ENCODE peak calls at places on chromosomes 1 and 21, in eight cellular contexts. V, J, S, T, Q, Z, P and E are unnamed samples. For H3K36me3, the result is how much of the 10 kb centered on the place peaks cover.

GRCh38 chr1:229205854-229206253 is 65.1 kb upstream of the RAB4A start:
- DNase-seq in V (no peak), J (no peak), S (no peak), T (no peak), Q (no peak), Z (no peak), P (no peak), E (no peak)

GRCh38 chr1:22790232-22791008 is 79.8 kb downstream of the EPHB2 start:
- DNase-seq in V (no peak), J (no peak), S (no peak), T (no peak), Q (no peak), Z (no peak), P (peak), E (no peak)

GRCh38 chr1:26094076-26094669 is 17.5 kb upstream of the PDIK1L start:
- DNase-seq in V (no peak), J (no peak), S (peak), T (no peak), Q (no peak), Z (peak), P (no peak), E (no peak)

GRCh38 chr1:13790290-13791035 is 90.5 kb downstream of the PRDM2 start:
- DNase-seq in V (no peak), J (no peak), S (no peak), T (no peak), Q (no peak), Z (no peak), P (no peak), E (no peak)

GRCh38 chr1:16981269-16981849 is 939 bp upstream of the MFAP2 start:
- DNase-seq in V (no peak), J (no peak), S (peak), T (no peak), Q (no peak), Z (peak), P (no peak), E (peak)

GRCh38 chr1:159076753-159077656 is at the start of gene AIM2:
- DNase-seq in V (no peak), J (no peak), S (no peak), T (no peak), Q (peak), Z (peak), P (peak), E (no peak)

GRCh38 chr1:103937763-103938357 is 188.2 kb downstream of the AMY1C start:
- DNase-seq in V (no peak), J (no peak), S (no peak), T (no peak), Q (no peak), Z (no peak), P (no peak), E (no peak)

GRCh38 chr1:51956528-51957509 is 33.7 kb downstream of the RAB3B start:
- DNase-seq in V (no peak), J (no peak), S (peak), T (peak), Q (no peak), Z (peak), P (no peak), E (no peak)

GRCh38 chr1:114585221-114585620 is 3.8 kb upstream of the BCAS2 start:
- DNase-seq in V (no peak), J (no peak), S (peak), T (no peak), Q (no peak), Z (peak), P (no peak), E (peak)

GRCh38 chr1:118825619-118826018 is 162.5 kb downstream of the TBX15 start:
- DNase-seq in V (no peak), J (no peak), S (no peak), T (no peak), Q (no peak), Z (no peak), P (no peak), E (no peak)

GRCh38 chr1:25140073-25140797 is 92.1 kb downstream of the SYF2 start:
- DNase-seq in V (no peak), J (no peak), S (no peak), T (no peak), Q (no peak), Z (no peak), P (no peak), E (no peak)

GRCh38 chr1:42689912-42690311 is 7.7 kb downstream of the YBX1 start:
- DNase-seq in V (no peak), J (no peak), S (no peak), T (no peak), Q (no peak), Z (no peak), P (peak), E (no peak)

GRCh38 chr1:68495968-68496679 is 758 bp downstream of the DEPDC1 start:
- DNase-seq in V (no peak), J (no peak), S (no peak), T (peak), Q (no peak), Z (no peak), P (peak), E (peak)

GRCh38 chr1:222768592-222768991 is 31.6 kb downstream of the FAM177B start:
- DNase-seq in V (no peak), J (no peak), S (no peak), T (no peak), Q (no peak), Z (no peak), P (no peak), E (no peak)

GRCh38 chr1:246773213-246773641 is 49.0 kb downstream of the SCCPDH start:
- DNase-seq in V (no peak), J (no peak), S (no peak), T (no peak), Q (no peak), Z (no peak), P (no peak), E (no peak)

GRCh38 chr1:205247130-205247921 is 19.6 kb downstream of the TMCC2 start:
- DNase-seq in V (no peak), J (peak), S (peak), T (no peak), Q (no peak), Z (no peak), P (no peak), E (no peak)

GRCh38 chr1:30966690-30967369 is 58.3 kb upstream of the SDC3 start:
- DNase-seq in V (no peak), J (no peak), S (peak), T (peak), Q (no peak), Z (peak), P (peak), E (peak)

GRCh38 chr1:32353431-32353830 is 8.9 kb downstream of the FAM229A start:
- DNase-seq in V (no peak), J (peak), S (no peak), T (no peak), Q (no peak), Z (no peak), P (no peak), E (no peak)

GRCh38 chr1:114232691-114233090 is 79.0 kb upstream of the SYT6 start:
- DNase-seq in V (no peak), J (no peak), S (no peak), T (no peak), Q (no peak), Z (no peak), P (peak), E (no peak)

GRCh38 chr1:108053291-108054023 is 88.5 kb upstream of the VAV3 start:
- DNase-seq in V (peak), J (peak), S (peak), T (no peak), Q (no peak), Z (peak), P (peak), E (peak)

GRCh38 chr1:220528679-220529529 is 968 bp downstream of the MARK1 start:
- DNase-seq in V (peak), J (peak), S (no peak), T (peak), Q (no peak), Z (no peak), P (no peak), E (no peak)

GRCh38 chr1:90798883-90799282 is 81.8 kb upstream of the BARHL2 start:
- DNase-seq in V (no peak), J (no peak), S (no peak), T (no peak), Q (no peak), Z (no peak), P (no peak), E (no peak)

GRCh38 chr1:158140871-158141270 is 39.8 kb upstream of the CD1D start:
- DNase-seq in V (no peak), J (no peak), S (peak), T (no peak), Q (no peak), Z (no peak), P (no peak), E (no peak)

GRCh38 chr1:219326843-219327242 is 153.2 kb downstream of the LYPLAL1 start:
- DNase-seq in V (no peak), J (no peak), S (no peak), T (no peak), Q (no peak), Z (no peak), P (no peak), E (no peak)

GRCh38 chr1:15848143-15848928 is 829 bp downstream of the SPEN start:
- DNase-seq in V (no peak), J (no peak), S (peak), T (peak), Q (peak), Z (peak), P (peak), E (peak)

GRCh38 chr1:63414691-63415090 is 47.3 kb downstream of the ALG6 start:
- DNase-seq in V (no peak), J (no peak), S (no peak), T (no peak), Q (no peak), Z (no peak), P (no peak), E (no peak)

GRCh38 chr1:230836801-230837200 is 31.5 kb downstream of the C1orf198 start:
- DNase-seq in V (no peak), J (no peak), S (no peak), T (no peak), Q (no peak), Z (no peak), P (no peak), E (no peak)

GRCh38 chr21:34800797-34801518 is 132.2 kb downstream of the CLIC6 start:
- DNase-seq in V (no peak), J (no peak), S (peak), T (no peak), Q (no peak), Z (peak), P (no peak), E (no peak)

GRCh38 chr1:85406081-85406480 is 58.9 kb downstream of the DDAH1 start:
- DNase-seq in V (no peak), J (no peak), S (no peak), T (no peak), Q (no peak), Z (no peak), P (no peak), E (no peak)
- H3K27ac ChIP-seq in V (peak), J (peak), S (no peak), T (peak), Q (no peak), Z (no peak), P (no peak), E (peak)

DNA sequence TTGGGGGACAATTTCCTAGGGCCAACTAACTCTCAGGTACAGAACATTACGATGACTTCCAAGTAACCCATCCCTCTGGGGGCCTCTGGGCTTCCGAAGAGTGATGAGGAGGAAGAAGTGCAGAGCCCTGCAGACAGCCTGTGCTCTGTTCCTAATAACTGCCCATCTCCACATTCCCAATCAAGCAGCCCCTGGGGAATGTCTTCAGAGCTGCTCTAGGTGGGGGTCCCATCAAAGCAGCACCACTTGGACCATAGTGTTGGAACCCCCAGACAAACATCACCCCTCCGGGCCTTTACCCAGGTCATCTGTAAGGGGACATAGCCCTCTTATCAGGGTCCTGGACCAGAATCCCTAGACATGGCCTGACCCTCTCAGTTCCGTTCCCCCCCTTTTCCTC is 357.3 kb downstream of the NPHP4 start:
- DNase-seq in V (no peak), J (no peak), S (no peak), T (no peak), Q (no peak), Z (no peak), P (no peak), E (no peak)
- H3K36me3 ChIP-seq in V (under half), J (under half), S (under half), T (under half), Q (under half), Z (under half), P (under half), E (under half)

GRCh38 chr1:233689017-233689747 is 75.3 kb downstream of the KCNK1 start:
- DNase-seq in V (no peak), J (no peak), S (no peak), T (no peak), Q (no peak), Z (no peak), P (no peak), E (no peak)

DNA sequence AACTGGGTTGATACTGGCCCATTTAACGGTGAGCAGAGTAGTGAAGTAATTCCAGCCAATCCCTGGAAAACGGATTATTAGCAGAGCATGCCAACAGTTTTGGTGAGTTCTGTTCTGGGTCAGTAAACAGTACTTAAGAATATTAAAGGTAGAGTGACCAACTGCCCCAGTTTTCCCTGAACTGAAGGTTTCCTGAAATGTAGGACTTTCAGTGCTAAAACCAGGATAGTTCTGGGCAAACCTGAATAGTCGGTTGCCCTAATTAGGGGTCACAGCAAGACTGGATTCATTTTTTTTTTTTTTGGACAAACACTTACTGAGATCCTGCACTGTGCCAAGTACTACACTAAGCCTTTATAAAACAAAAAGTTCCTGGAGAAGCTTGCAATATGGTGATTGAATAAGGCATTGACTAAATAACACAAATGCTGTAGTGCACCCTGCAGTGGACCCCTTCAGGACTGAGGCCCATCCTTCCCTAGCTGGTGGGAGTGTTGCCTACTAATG is 75.9 kb downstream of the KCNK1 start:
- DNase-seq in V (no peak), J (no peak), S (no peak), T (no peak), Q (no peak), Z (no peak), P (no peak), E (no peak)
- H3K4me3 ChIP-seq in V (no peak), J (no peak), S (no peak), T (no peak), Q (no peak), Z (no peak), P (no peak), E (no peak)

DNA sequence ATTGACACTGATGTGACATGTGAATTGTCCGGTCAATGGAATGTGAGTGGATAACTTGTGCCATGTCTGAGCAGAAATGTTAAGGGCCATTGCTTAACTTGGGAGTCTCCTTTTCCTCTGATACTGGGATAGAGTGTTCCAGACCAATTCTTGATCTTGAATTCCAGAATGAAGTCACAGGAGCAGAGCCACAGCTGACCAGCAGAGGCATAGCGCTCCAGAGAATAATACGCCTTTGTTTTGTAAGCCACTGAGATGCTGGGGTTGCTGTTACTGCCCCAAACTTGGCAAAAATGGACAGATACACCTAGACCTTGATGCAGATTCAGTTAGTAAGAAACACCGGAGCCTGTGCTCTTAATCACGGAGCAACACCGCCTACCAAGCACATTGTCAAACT is 6.3 kb downstream of the KCNJ6 start:
- DNase-seq in V (no peak), J (no peak), S (no peak), T (no peak), Q (no peak), Z (no peak), P (no peak), E (no peak)
- H3K27ac ChIP-seq in V (no peak), J (no peak), S (no peak), T (no peak), Q (no peak), Z (no peak), P (no peak), E (no peak)

GRCh38 chr1:18879221-18879790 is 19.8 kb upstream of the TAS1R2 start:
- DNase-seq in V (no peak), J (no peak), S (no peak), T (no peak), Q (no peak), Z (no peak), P (no peak), E (no peak)

GRCh38 chr1:18879791-18880309 is 20.4 kb upstream of the TAS1R2 start:
- DNase-seq in V (no peak), J (no peak), S (no peak), T (no peak), Q (no peak), Z (no peak), P (no peak), E (no peak)

GRCh38 chr1:18881164-18881563 is 21.2 kb downstream of the ALDH4A1 start:
- DNase-seq in V (no peak), J (no peak), S (no peak), T (no peak), Q (no peak), Z (no peak), P (no peak), E (no peak)

GRCh38 chr1:18881642-18882431 is 20.5 kb downstream of the ALDH4A1 start:
- DNase-seq in V (no peak), J (no peak), S (no peak), T (no peak), Q (no peak), Z (no peak), P (no peak), E (no peak)

GRCh38 chr1:18880585-18880984 is 21.1 kb upstream of the TAS1R2 start:
- DNase-seq in V (no peak), J (no peak), S (no peak), T (no peak), Q (no peak), Z (no peak), P (no peak), E (no peak)
- H3K36me3 ChIP-seq in V (under half), J (under half), S (under half), T (under half), Q (under half), Z (under half), P (under half), E (under half)

DNA sequence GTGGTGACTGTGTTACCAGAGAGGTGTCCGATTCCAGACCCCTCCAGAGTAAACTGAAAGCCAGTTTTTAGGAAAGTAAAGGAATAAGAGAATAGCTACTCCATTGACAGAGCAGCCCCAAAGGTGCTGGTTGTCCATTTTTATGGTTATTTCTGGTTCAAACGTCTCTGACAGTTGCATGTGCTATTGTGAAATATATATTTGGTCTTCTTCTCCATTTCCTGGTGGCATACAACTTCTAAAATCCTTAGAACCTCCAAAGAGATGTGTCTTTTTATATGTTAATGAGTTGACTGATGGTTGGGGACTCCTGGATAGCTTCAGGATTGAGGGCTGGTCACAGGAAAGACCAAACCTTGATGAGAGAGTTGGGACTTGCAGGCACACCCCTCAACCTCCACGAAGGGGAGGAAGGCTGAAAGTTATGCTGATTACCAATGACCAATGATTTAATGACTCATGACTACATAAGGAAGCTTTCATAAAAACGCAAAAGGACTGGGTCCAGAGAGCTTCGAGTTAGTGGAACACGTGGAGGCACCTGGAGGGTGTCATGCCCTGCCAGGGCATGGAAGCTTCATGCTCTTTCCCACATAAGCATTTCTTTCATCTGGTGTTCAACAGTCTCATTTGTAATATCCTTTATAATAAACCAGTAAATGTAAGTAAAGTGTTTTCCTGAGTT is 100.7 kb downstream of the SLC16A1 start:
- DNase-seq in V (no peak), J (no peak), S (no peak), T (no peak), Q (no peak), Z (no peak), P (peak), E (no peak)
- H3K4me3 ChIP-seq in V (no peak), J (no peak), S (peak), T (no peak), Q (no peak), Z (peak), P (no peak), E (peak)

DNA sequence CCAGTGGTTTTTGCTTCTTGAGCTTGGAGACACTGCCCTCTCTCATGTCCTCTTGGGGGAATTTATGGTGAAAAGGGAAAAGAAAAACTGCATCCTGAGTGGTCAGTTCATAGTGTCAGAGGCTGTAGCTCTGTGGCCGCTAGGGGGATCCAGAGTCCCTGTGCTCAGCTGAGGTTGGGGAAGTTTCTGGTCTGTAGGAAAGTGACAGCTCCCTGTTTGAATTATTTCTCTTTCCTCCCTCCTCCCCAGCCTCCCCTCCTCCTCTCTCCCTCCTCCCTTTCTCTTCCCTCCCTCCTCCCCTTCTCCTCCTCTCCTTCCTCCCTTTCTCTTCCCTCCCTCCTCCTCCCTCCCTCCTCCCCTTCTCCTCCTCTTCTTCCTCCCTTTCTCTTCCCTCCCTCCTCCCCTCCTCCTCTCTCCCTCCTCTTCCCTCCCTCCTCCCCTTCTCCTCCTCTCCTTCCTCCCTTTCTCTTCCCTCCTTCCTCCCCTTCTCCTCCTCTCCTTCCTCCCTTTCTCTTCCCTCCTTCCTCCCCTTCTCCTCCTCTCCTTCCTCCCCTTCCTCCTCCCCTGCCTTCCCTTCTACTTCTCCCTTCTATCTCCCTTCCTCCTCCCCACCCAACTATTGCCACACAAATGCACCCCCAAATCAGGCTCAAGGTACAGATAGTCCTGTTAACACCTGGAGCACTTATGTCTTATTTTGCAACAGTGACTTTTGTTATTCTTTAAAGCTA is 203.9 kb downstream of the KCNJ6 start:
- DNase-seq in V (peak), J (peak), S (peak), T (peak), Q (no peak), Z (peak), P (peak), E (peak)
- H3K27ac ChIP-seq in V (no peak), J (no peak), S (no peak), T (no peak), Q (no peak), Z (no peak), P (no peak), E (no peak)

GRCh38 chr1:33373606-33374005 is 52.7 kb upstream of the A3GALT2 start:
- DNase-seq in V (no peak), J (no peak), S (no peak), T (no peak), Q (no peak), Z (no peak), P (no peak), E (no peak)
- H3K36me3 ChIP-seq in V (under half), J (under half), S (under half), T (under half), Q (under half), Z (under half), P (under half), E (under half)